ENCODE peak calls at places on chromosomes 5 and 9, in four cellular contexts. One of them, this sample, is unnamed.

GRCh38 chr9:34338664-34339063 is 9.3 kb downstream of the NUDT2 start:
- DNase-seq in stimulated activated CD4-positive, alpha-beta T cell treated with anti-CD3 and anti-CD28 coated beads, Interleukin-15, amount 100 ng/mL, for 1 hour: no peak
- DNase-seq in aorta: no peak
- DNase-seq in neural progenitor cell: no peak
- DNase-seq in this sample: no peak

GRCh38 chr5:151664694-151665583 is 21.8 kb downstream of the SPARC start:
- DNase-seq in stimulated activated CD4-positive, alpha-beta T cell treated with anti-CD3 and anti-CD28 coated beads, Interleukin-15, amount 100 ng/mL, for 1 hour: no peak
- DNase-seq in aorta: peak
- DNase-seq in neural progenitor cell: no peak
- DNase-seq in this sample: no peak

GRCh38 chr5:37738057-37738691 is 101.7 kb downstream of the GDNF start:
- DNase-seq in stimulated activated CD4-positive, alpha-beta T cell treated with anti-CD3 and anti-CD28 coated beads, Interleukin-15, amount 100 ng/mL, for 1 hour: no peak
- DNase-seq in aorta: no peak
- DNase-seq in neural progenitor cell: no peak
- DNase-seq in this sample: no peak

GRCh38 chr5:4243865-4244264 is 648.2 kb downstream of the IRX1 start:
- DNase-seq in neural progenitor cell: no peak
- DNase-seq in aorta: no peak
- DNase-seq in stimulated activated CD4-positive, alpha-beta T cell treated with anti-CD3 and anti-CD28 coated beads, Interleukin-15, amount 100 ng/mL, for 1 hour: no peak
- DNase-seq in this sample: no peak

GRCh38 chr5:129398279-129398678 is 61.8 kb upstream of the ADAMTS19 start:
- DNase-seq in stimulated activated CD4-positive, alpha-beta T cell treated with anti-CD3 and anti-CD28 coated beads, Interleukin-15, amount 100 ng/mL, for 1 hour: no peak
- DNase-seq in aorta: no peak
- DNase-seq in neural progenitor cell: no peak
- DNase-seq in this sample: no peak

GRCh38 chr9:7592321-7593319 is 207.0 kb downstream of the DMAC1 start:
- DNase-seq in neural progenitor cell: peak
- DNase-seq in aorta: no peak
- DNase-seq in stimulated activated CD4-positive, alpha-beta T cell treated with anti-CD3 and anti-CD28 coated beads, Interleukin-15, amount 100 ng/mL, for 1 hour: no peak
- DNase-seq in this sample: no peak

GRCh38 chr5:55187370-55187769 is 14.4 kb upstream of the CDC20B start:
- DNase-seq in stimulated activated CD4-positive, alpha-beta T cell treated with anti-CD3 and anti-CD28 coated beads, Interleukin-15, amount 100 ng/mL, for 1 hour: no peak
- DNase-seq in neural progenitor cell: peak
- DNase-seq in aorta: no peak
- DNase-seq in this sample: no peak

GRCh38 chr5:143648696-143649095 is 163.3 kb upstream of the HMHB1 start:
- DNase-seq in aorta: no peak
- DNase-seq in neural progenitor cell: no peak
- DNase-seq in stimulated activated CD4-positive, alpha-beta T cell treated with anti-CD3 and anti-CD28 coated beads, Interleukin-15, amount 100 ng/mL, for 1 hour: no peak
- DNase-seq in this sample: no peak

GRCh38 chr5:136066705-136067271 is 38.0 kb downstream of the TGFBI start:
- DNase-seq in stimulated activated CD4-positive, alpha-beta T cell treated with anti-CD3 and anti-CD28 coated beads, Interleukin-15, amount 100 ng/mL, for 1 hour: no peak
- DNase-seq in aorta: no peak
- DNase-seq in neural progenitor cell: no peak
- DNase-seq in this sample: no peak

GRCh38 chr5:54754878-54755277 is 230.5 kb downstream of the ESM1 start:
- DNase-seq in neural progenitor cell: no peak
- DNase-seq in stimulated activated CD4-positive, alpha-beta T cell treated with anti-CD3 and anti-CD28 coated beads, Interleukin-15, amount 100 ng/mL, for 1 hour: no peak
- DNase-seq in aorta: no peak
- DNase-seq in this sample: no peak

GRCh38 chr5:83179966-83180365 is 102.6 kb downstream of the XRCC4 start:
- DNase-seq in neural progenitor cell: no peak
- DNase-seq in stimulated activated CD4-positive, alpha-beta T cell treated with anti-CD3 and anti-CD28 coated beads, Interleukin-15, amount 100 ng/mL, for 1 hour: no peak
- DNase-seq in aorta: no peak
- DNase-seq in this sample: no peak

GRCh38 chr5:94503677-94504076 is 114.7 kb downstream of the KIAA0825 start:
- DNase-seq in stimulated activated CD4-positive, alpha-beta T cell treated with anti-CD3 and anti-CD28 coated beads, Interleukin-15, amount 100 ng/mL, for 1 hour: no peak
- DNase-seq in neural progenitor cell: no peak
- DNase-seq in aorta: no peak
- DNase-seq in this sample: no peak

GRCh38 chr9:93683331-93684134 is 107.1 kb downstream of the PHF2 start:
- DNase-seq in aorta: peak
- DNase-seq in neural progenitor cell: no peak
- DNase-seq in stimulated activated CD4-positive, alpha-beta T cell treated with anti-CD3 and anti-CD28 coated beads, Interleukin-15, amount 100 ng/mL, for 1 hour: no peak
- DNase-seq in this sample: no peak

GRCh38 chr5:36181709-36182262 is 29.9 kb downstream of the SKP2 start:
- DNase-seq in aorta: no peak
- DNase-seq in stimulated activated CD4-positive, alpha-beta T cell treated with anti-CD3 and anti-CD28 coated beads, Interleukin-15, amount 100 ng/mL, for 1 hour: no peak
- DNase-seq in neural progenitor cell: no peak
- DNase-seq in this sample: no peak

GRCh38 chr9:129451089-129451656 is 169.7 kb downstream of the C9orf50 start:
- DNase-seq in stimulated activated CD4-positive, alpha-beta T cell treated with anti-CD3 and anti-CD28 coated beads, Interleukin-15, amount 100 ng/mL, for 1 hour: no peak
- DNase-seq in aorta: no peak
- DNase-seq in neural progenitor cell: no peak
- DNase-seq in this sample: no peak

GRCh38 chr5:17401509-17402290 is 96.3 kb upstream of the TAF11L2 start:
- DNase-seq in aorta: no peak
- DNase-seq in stimulated activated CD4-positive, alpha-beta T cell treated with anti-CD3 and anti-CD28 coated beads, Interleukin-15, amount 100 ng/mL, for 1 hour: no peak
- DNase-seq in neural progenitor cell: peak
- DNase-seq in this sample: no peak

GRCh38 chr9:136170291-136170901 is 34.5 kb downstream of the LHX3 start:
- DNase-seq in neural progenitor cell: peak
- DNase-seq in aorta: peak
- DNase-seq in stimulated activated CD4-positive, alpha-beta T cell treated with anti-CD3 and anti-CD28 coated beads, Interleukin-15, amount 100 ng/mL, for 1 hour: peak
- DNase-seq in this sample: peak

GRCh38 chr9:36214571-36214970 is 23.9 kb downstream of the CLTA start:
- DNase-seq in aorta: no peak
- DNase-seq in stimulated activated CD4-positive, alpha-beta T cell treated with anti-CD3 and anti-CD28 coated beads, Interleukin-15, amount 100 ng/mL, for 1 hour: no peak
- DNase-seq in neural progenitor cell: no peak
- DNase-seq in this sample: no peak

This sample was measured in activated T-helper 1 cell treated with anti-CD3 and anti-CD28 coated beads, Interleukin-2, amount 50 U/mL, for 16 hours.